ENCODE peak calls at places on chromosomes 2 and 18, in four cellular contexts. H, I, S and N are unnamed samples.
A peak's percentile ranks its signal among the peaks of the same experiment; 100 is the strongest.

GRCh38 chr18:79579807-79580480 is 99.7 kb upstream of the CTDP1 start:
- DNase-seq in H (no peak), I (no peak), S (no peak), N (no peak)

GRCh38 chr2:153478289-153479261 is at the start of gene RPRM:
- DNase-seq in S (peak; percentile 62), I (no peak), H (no peak), N (peak; percentile 60)

GRCh38 chr18:75211002-75211621 is 515 bp downstream of the TSHZ1 start:
- DNase-seq in H (no peak), S (peak; percentile 25), I (no peak), N (no peak)

GRCh38 chr18:33440384-33441043 is at the start of gene CCDC178:
- DNase-seq in I (no peak), S (peak; percentile 19), H (no peak), N (no peak)

GRCh38 chr18:77166523-77166922 is 33.9 kb upstream of the MBP start:
- DNase-seq in S (no peak), I (no peak), H (no peak), N (no peak)

GRCh38 chr2:144659731-144660275 is 139.9 kb upstream of the ZEB2 start:
- DNase-seq in S (peak; percentile 73), I (peak; percentile 93), H (no peak), N (no peak)

GRCh38 chr2:239942871-239943311 is 82.3 kb downstream of the NDUFA10 start:
- DNase-seq in S (no peak), H (no peak), I (no peak), N (no peak)

GRCh38 chr2:105734762-105735538 is 9.8 kb upstream of the NCK2 start:
- DNase-seq in S (no peak), H (no peak), I (no peak), N (no peak)

GRCh38 chr2:241798631-241799521 is 10.1 kb upstream of the NEU4 start:
- DNase-seq in I (no peak), H (no peak), S (no peak), N (peak; percentile 8)

GRCh38 chr2:12452211-12452610 is 264.5 kb upstream of the TRIB2 start:
- DNase-seq in H (no peak), I (peak; percentile 62), S (no peak), N (no peak)

DNA sequence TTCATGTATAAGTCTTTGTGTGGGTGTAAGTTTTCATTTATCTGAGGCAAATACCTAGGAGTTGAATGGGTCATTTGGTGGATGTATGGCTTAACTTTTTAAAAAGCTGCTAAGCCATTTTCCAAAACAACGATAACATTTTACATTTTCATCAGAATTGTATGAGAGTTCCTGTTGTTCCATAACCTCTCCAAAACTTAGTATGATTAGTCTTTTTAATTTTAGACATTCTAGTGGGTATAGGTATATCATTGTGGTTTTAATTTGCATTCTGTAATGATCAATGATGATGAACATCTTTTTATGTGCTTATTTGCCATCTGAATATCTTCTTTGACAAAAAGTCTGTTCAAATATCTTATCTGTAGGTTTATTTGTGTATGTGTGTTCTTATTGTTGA is 74.4 kb upstream of the UGP2 start:
- DNase-seq in H (no peak), S (no peak), I (no peak), N (no peak)
- TF ChIP-seq SPI1 in H (no peak), S (no peak), I (no peak), N (no peak)

GRCh38 chr18:38718365-38718901 is 1152.8 kb upstream of the CELF4 start:
- DNase-seq in H (no peak), S (no peak), I (no peak), N (no peak)
- TF ChIP-seq SPI1 in H (no peak), S (no peak), I (no peak), N (no peak)

GRCh38 chr2:47087051-47087450 is 68.1 kb downstream of the STPG4 start:
- DNase-seq in I (no peak), H (no peak), S (no peak), N (no peak)

GRCh38 chr2:47089083-47089464 is 66.0 kb downstream of the STPG4 start:
- DNase-seq in I (no peak), S (peak; percentile 76), H (no peak), N (no peak)

GRCh38 chr2:47086571-47086970 is 68.5 kb downstream of the STPG4 start:
- DNase-seq in S (no peak), I (no peak), H (no peak), N (no peak)

GRCh38 chr2:47086054-47086471 is 69.0 kb downstream of the STPG4 start:
- DNase-seq in S (no peak), H (no peak), I (no peak), N (no peak)

DNA sequence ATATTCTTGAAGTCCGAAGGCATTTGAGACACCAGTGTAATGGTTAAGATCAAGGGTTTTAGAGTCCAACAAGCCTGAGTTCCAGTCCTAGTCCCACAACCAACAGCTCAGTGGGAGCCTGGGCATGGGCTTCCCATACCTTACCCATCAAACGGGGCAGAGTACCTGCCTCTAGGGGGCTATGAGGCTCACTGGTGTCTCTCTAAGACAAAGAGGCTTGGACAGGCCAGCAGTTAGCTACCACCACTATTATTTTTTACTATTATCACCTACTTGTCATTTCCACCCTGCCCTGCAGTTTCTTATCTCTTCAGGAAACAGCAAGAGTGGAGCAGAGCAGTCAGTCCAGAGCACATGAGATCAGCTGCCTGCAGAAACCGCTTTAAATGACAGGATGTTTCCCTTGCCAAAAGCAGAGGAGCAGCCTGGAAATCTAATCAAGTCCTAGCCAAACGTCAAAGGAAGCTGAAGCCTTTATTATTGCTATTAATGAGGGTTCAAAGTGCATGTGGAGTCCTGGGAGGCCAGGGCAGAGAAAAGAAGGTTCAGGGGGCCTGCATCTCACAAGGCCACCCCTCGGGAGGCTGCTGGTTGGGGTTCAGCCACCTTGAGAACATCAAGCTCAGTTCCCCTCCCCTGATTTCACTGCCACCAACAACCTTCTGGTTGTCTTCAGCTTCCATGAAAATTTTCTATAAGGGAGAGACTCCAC is 66.6 kb downstream of the STPG4 start:
- DNase-seq in H (no peak), I (no peak), S (peak; percentile 73), N (no peak)
- TF ChIP-seq SPI1 in H (no peak), I (no peak), S (no peak), N (no peak)

DNA sequence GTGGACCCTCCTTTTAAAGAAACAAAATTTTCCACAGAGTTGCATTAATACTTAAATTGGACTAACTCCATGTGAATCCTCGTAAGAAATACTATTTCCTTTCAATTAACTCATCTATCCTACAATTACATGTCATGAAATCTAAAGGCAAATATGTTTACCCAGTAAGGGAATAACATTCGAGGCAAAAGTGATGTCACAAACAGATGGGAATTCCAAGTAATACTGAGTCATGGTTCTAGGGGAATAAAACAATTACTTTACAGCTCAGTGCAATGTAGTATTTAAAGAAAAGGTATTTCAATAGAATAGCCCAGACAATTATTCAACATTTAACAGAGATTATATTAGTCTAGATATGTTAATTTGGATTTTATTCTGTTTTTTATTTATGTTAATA is 205.8 kb downstream of the ZNF385B start:
- DNase-seq in H (no peak), S (no peak), I (no peak), N (no peak)
- TF ChIP-seq SPI1 in H (no peak), S (no peak), I (no peak), N (no peak)

GRCh38 chr2:176650101-176650500 is 380.9 kb downstream of the MTX2 start:
- DNase-seq in H (no peak), I (no peak), S (no peak), N (no peak)
- TF ChIP-seq SPI1 in H (no peak), I (no peak), S (no peak), N (no peak)

GRCh38 chr18:48739266-48740067 is 200.6 kb downstream of the CTIF start:
- DNase-seq in H (no peak), S (no peak), I (no peak), N (no peak)

GRCh38 chr18:48741866-48742265 is 203.0 kb downstream of the CTIF start:
- DNase-seq in H (no peak), I (no peak), S (no peak), N (no peak)

GRCh38 chr18:48742304-48742703 is 203.5 kb downstream of the CTIF start:
- DNase-seq in S (no peak), H (no peak), I (no peak), N (no peak)

GRCh38 chr18:48740068-48740440 is 201.2 kb downstream of the CTIF start:
- DNase-seq in H (no peak), I (no peak), S (no peak), N (no peak)

DNA sequence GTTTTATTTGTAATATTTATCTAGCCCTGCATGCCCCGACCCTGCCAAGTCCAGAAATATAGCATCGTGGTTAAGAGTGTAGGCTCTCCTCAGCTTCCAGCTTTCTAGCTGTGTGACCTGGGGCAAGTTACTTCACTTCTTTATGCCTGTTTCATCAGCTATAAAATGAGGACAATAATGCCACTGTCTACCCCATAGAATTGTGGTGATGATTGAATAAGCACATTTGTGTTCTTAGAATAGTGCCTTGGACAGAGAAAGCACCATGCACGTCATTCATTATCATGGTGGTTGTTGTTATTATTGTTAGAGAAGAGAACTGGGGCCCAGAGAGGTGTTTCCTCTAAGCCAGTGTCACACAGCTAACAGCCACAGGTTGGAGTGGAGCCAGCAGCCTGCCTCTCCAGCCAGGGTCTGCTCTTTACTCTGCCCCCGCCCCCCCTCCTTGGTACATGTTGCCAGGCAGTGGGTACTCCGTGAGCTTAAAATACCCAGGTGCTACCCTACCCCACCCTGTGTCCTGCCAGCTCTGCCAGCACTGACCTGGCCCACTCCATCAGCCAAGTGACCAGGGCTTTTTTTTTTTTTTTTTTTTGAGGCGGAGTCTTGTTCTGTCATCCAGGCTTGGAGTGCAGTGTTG is 202.1 kb downstream of the CTIF start:
- DNase-seq in I (no peak), S (no peak), H (no peak), N (no peak)
- TF ChIP-seq SPI1 in I (no peak), S (no peak), H (no peak), N (no peak)

DNA sequence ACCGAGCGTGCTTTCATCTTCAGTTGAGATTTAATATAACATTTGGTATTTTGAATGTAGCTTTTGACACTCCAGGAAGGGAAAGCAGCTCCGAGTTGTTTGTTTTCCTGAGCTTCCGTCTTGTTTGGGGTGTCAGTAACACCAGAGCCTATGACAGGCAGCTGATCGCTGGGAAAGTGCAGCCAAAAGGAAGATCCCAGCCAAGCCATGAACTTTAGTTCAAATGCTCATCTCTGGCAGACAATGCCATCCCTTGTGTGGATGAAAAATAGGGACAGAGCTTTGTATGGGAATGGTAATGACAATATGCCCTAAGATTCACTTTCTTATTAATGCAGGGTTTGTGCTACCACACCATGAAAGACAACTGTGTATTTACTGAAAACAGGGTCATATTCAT is 24.9 kb upstream of the PHLPP1 start:
- DNase-seq in S (no peak), H (no peak), I (no peak), N (no peak)
- TF ChIP-seq SPI1 in S (no peak), H (no peak), I (no peak), N (no peak)

DNA sequence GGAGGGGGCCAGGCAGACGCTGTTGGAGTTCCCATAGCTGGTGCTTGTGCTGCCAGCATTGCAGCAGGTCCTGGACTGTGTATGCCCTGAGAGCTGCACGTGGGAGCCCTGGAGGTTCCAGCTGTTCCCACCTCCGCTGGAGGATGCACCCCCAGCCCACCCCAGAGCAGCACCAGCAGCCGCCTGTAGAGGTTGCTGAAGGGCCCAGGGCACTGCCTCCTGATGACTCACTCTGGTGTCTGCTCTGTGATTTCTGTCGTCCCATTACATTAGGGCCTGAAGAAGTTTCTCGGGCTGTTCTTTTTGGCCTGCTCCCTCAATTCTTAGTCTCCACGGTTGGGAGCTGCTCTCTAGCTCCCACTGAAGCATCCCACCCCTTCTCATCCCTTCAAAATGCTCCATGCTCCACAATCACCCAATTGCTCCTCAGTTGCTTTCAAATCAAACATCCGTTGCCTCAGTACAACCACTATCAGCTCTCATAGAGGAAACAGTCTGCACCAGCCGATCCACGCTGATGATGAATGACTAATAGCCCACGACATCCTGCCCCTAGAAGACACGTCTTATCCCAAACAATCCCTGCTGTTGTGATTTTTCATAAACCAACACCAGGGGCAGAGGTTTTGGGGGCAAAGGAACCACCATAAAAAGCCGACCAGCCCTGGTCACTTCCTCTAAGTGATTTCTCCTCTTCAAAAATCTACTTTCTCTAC is 65.2 kb upstream of the RNF152 start:
- DNase-seq in S (peak; percentile 8), I (no peak), H (no peak), N (no peak)
- TF ChIP-seq SPI1 in S (no peak), I (no peak), H (no peak), N (no peak)